ENCODE peak calls at places on chromosomes 3 and 15, in six cellular contexts. W, P, C, E, X and S are unnamed samples.
A peak's percentile ranks its signal among the peaks of the same experiment; 100 is the strongest.

GRCh38 chr3:31319332-31319731 is 213.4 kb upstream of the STT3B start:
- DNase-seq in E (no peak), W (no peak), P (no peak), C (no peak), X (no peak), S (no peak)

GRCh38 chr3:58353722-58354553 is 21.2 kb downstream of the PXK start:
- DNase-seq in E (no peak), P (no peak), C (no peak), X (no peak), W (no peak), S (no peak)

GRCh38 chr3:100226712-100227429 is 33.9 kb upstream of the TBC1D23 start:
- DNase-seq in W (no peak), X (no peak), E (no peak), P (no peak), C (no peak), S (no peak)

GRCh38 chr15:99126195-99126594 is 21.3 kb downstream of the SYNM start:
- DNase-seq in P (no peak), X (no peak), C (peak; percentile 65), E (no peak), W (no peak), S (no peak)

GRCh38 chr15:85533949-85534543 is 153.6 kb downstream of the AKAP13 start:
- DNase-seq in X (no peak), W (no peak), P (no peak), C (no peak), E (no peak), S (peak; percentile 20)

GRCh38 chr15:38522922-38523321 is 41.7 kb downstream of the RASGRP1 start:
- DNase-seq in X (no peak), E (no peak), C (no peak), P (no peak), W (no peak), S (no peak)

GRCh38 chr3:72223116-72223515 is 438.2 kb upstream of the PROK2 start:
- DNase-seq in P (no peak), W (no peak), X (no peak), C (no peak), E (no peak), S (no peak)

GRCh38 chr3:195100903-195101591 is 169.9 kb downstream of the XXYLT1 start:
- DNase-seq in X (no peak), E (no peak), P (peak; percentile 44), C (no peak), W (no peak), S (peak; percentile 43)

GRCh38 chr3:100603449-100603848 is 6.0 kb upstream of the ADGRG7 start:
- DNase-seq in E (peak; percentile 43), W (no peak), C (no peak), X (no peak), P (no peak), S (no peak)

GRCh38 chr15:45457215-45457614 is 65.3 kb downstream of the SLC30A4 start:
- DNase-seq in C (no peak), E (no peak), X (no peak), P (no peak), W (no peak), S (no peak)

GRCh38 chr3:7309707-7310106 is 448.8 kb downstream of the GRM7 start:
- DNase-seq in E (no peak), P (peak; percentile 64), X (no peak), C (peak; percentile 74), W (no peak), S (no peak)

GRCh38 chr15:44541282-44541958 is 4.5 kb downstream of the EIF3J start:
- DNase-seq in X (no peak), P (no peak), E (no peak), C (no peak), W (no peak), S (no peak)

GRCh38 chr15:62757535-62757934 is 285.0 kb upstream of the TPM1 start:
- DNase-seq in P (no peak), E (no peak), W (no peak), X (no peak), C (no peak), S (no peak)

GRCh38 chr15:20272422-20273184 is 269.0 kb downstream of the GOLGA6L6 start:
- DNase-seq in C (no peak), E (no peak), X (no peak), W (no peak), P (no peak), S (no peak)

GRCh38 chr3:134487406-134487805 is 1.5 kb downstream of the CEP63 start:
- DNase-seq in E (no peak), C (no peak), W (no peak), P (no peak), X (no peak), S (peak; percentile 60)

GRCh38 chr15:91561371-91562100 is 292.0 kb upstream of the SLCO3A1 start:
- DNase-seq in C (peak; percentile 67), P (peak; percentile 48), W (no peak), E (peak; percentile 3), X (no peak), S (no peak)

GRCh38 chr3:126607214-126607908 is 47.6 kb downstream of the TXNRD3 start:
- DNase-seq in C (no peak), P (no peak), X (no peak), W (no peak), E (no peak), S (no peak)

GRCh38 chr15:63969652-63970421 is 76.4 kb downstream of the DAPK2 start:
- DNase-seq in W (no peak), C (no peak), E (no peak), P (no peak), X (no peak), S (no peak)

GRCh38 chr3:99761415-99761981 is 56.2 kb upstream of the CMSS1 start:
- DNase-seq in W (no peak), E (no peak), P (no peak), C (no peak), X (no peak), S (no peak)

GRCh38 chr3:65632409-65632808 is 406.3 kb downstream of the MAGI1 start:
- DNase-seq in P (no peak), W (no peak), X (no peak), E (no peak), C (no peak), S (no peak)

GRCh38 chr15:78139564-78139963 is 8.3 kb upstream of the CIB2 start:
- DNase-seq in C (no peak), P (no peak), X (no peak), E (no peak), W (no peak), S (no peak)

GRCh38 chr15:64681424-64682024 is 93.9 kb downstream of the RBPMS2 start:
- DNase-seq in X (no peak), W (no peak), C (no peak), P (no peak), E (peak; percentile 87), S (no peak)

GRCh38 chr3:134236505-134236904 is 14.2 kb downstream of the RYK start:
- DNase-seq in P (no peak), W (no peak), X (no peak), E (no peak), C (no peak), S (no peak)

GRCh38 chr3:178236555-178237277 is 299.5 kb upstream of the KCNMB2 start:
- DNase-seq in E (no peak), C (no peak), P (no peak), W (no peak), X (no peak), S (no peak)

GRCh38 chr3:177673105-177673804 is 476.0 kb upstream of the TBL1XR1 start:
- DNase-seq in W (peak; percentile 18), X (no peak), P (peak; percentile 23), E (no peak), C (no peak), S (no peak)

GRCh38 chr15:53759333-53759975 is at the start of gene WDR72:
- DNase-seq in X (no peak), W (no peak), C (no peak), P (no peak), E (peak; percentile 67), S (peak; percentile 0)

GRCh38 chr3:110814170-110815007 is 257.2 kb upstream of the NECTIN3 start:
- DNase-seq in X (no peak), C (no peak), W (no peak), E (peak; percentile 12), P (no peak), S (peak; percentile 0)

GRCh38 chr15:76035593-76035992 is 23.4 kb upstream of the NRG4 start:
- DNase-seq in X (no peak), C (no peak), E (peak; percentile 18), P (no peak), W (no peak), S (no peak)

GRCh38 chr3:63333815-63334214 is 55.7 kb downstream of the SYNPR start:
- DNase-seq in W (no peak), P (no peak), X (no peak), E (no peak), C (no peak), S (no peak)
- TF ChIP-seq CTCF in W (no peak), P (no peak), X (no peak), E (peak; percentile 42), C (no peak), S (peak; percentile 8)

GRCh38 chr3:152656207-152657001 is 178.5 kb upstream of the P2RY1 start:
- DNase-seq in X (no peak), C (no peak), E (peak; percentile 45), P (no peak), W (no peak), S (no peak)
- H3K4me3 ChIP-seq in X (no peak overlapping the region), C (peak overlapping the region; percentile 2), E (peak overlapping the region; percentile 19), P (no peak overlapping the region), W (no peak overlapping the region), S (no peak overlapping the region)

GRCh38 chr15:90079619-90080559 is 22.4 kb downstream of the IDH2 start:
- DNase-seq in E (no peak), C (no peak), P (no peak), W (no peak), X (no peak), S (no peak)
- H3K36me3 ChIP-seq in E (no peaks in the 10 kb centered on the region), C (peaks cover 70% of the 10 kb centered on the region), P (peaks cover 75% of the 10 kb centered on the region), W (no peaks in the 10 kb centered on the region), X (peaks cover 11% of the 10 kb centered on the region), S (peaks cover 47% of the 10 kb centered on the region)

GRCh38 chr3:12454076-12454807 is 30.0 kb upstream of the TSEN2 start:
- DNase-seq in W (no peak), P (no peak), E (peak; percentile 62), X (no peak), C (peak; percentile 10), S (no peak)
- TF ChIP-seq CTCF in W (no peak), P (no peak), E (no peak), X (no peak), C (no peak), S (no peak)

DNA sequence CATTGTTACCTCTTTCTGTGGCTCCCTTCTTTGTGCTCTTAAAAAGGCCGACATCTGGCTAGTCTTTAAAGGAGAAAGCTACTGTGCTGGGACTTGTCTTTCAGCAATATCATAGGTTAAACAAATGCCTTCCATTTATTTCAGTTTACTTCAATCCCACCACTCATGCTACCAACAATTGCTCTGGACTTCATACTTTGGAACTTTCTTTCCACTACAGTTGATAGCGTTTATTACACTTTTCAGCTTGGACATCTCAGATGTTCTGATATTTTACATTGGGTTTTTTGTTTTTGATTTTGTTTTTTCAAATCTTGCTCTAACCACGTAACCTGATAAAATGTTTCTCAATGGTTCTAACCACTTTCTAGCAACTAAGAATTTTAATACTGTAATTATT is 1.2 kb upstream of the CBLB start:
- DNase-seq in P (no peak), C (no peak), W (no peak), E (peak; percentile 12), X (no peak), S (no peak)
- H3K4me3 ChIP-seq in P (peak overlapping the region; percentile 80), C (peak overlapping the region; percentile 97), W (peak overlapping the region; percentile 92), E (peak overlapping the region; percentile 97), X (no peak overlapping the region), S (no peak overlapping the region)